ENCODE peak calls at places on chromosomes 2 and 18, in six cellular contexts. Y is adrenal gland, P is Peyer's patch, U is IMR-90, F is heart left ventricle, G is K562. K is an unnamed sample. For H3K36me3, the result is how much of the 10 kb centered on the place peaks cover.

GRCh38 chr2:156005999-156006712 is 326.4 kb downstream of the NR4A2 start:
- DNase-seq in Y (no peak), P (no peak), U (no peak), F (no peak), G (no peak), K (no peak)

GRCh38 chr18:62937065-62937464 is 221.7 kb downstream of the PHLPP1 start:
- DNase-seq in Y (no peak), P (no peak), U (peak), F (no peak), G (no peak), K (no peak)

GRCh38 chr2:237352279-237352845 is 61.6 kb downstream of the COL6A3 start:
- DNase-seq in Y (no peak), P (no peak), U (no peak), F (no peak), G (no peak), K (no peak)

GRCh38 chr2:170525566-170525900 is 189.6 kb upstream of the SP5 start:
- DNase-seq in Y (peak), P (no peak), U (peak), F (peak), G (no peak), K (peak)

GRCh38 chr18:463442-464310 is 36.8 kb downstream of the COLEC12 start:
- DNase-seq in Y (peak), P (no peak), U (peak), F (peak), G (no peak), K (no peak)

GRCh38 chr2:237299897-237300296 is 114.1 kb downstream of the COL6A3 start:
- DNase-seq in Y (no peak), P (no peak), U (peak), F (no peak), G (no peak), K (no peak)

GRCh38 chr18:58754544-58755068 is 83.3 kb downstream of the MALT1 start:
- DNase-seq in Y (no peak), P (peak), U (no peak), F (peak), G (no peak), K (no peak)

GRCh38 chr2:37837576-37838335 is 87.3 kb upstream of the RMDN2 start:
- DNase-seq in Y (no peak), P (no peak), U (peak), F (peak), G (no peak), K (no peak)

GRCh38 chr18:49431563-49431962 is 28.9 kb downstream of the DYM start:
- DNase-seq in Y (no peak), P (no peak), U (peak), F (no peak), G (no peak), K (no peak)

GRCh38 chr2:206799083-206799482 is 33.7 kb downstream of the FASTKD2 start:
- DNase-seq in Y (no peak), P (no peak), U (peak), F (no peak), G (no peak), K (no peak)

GRCh38 chr2:30148850-30149249 is 2.0 kb downstream of the YPEL5 start:
- DNase-seq in Y (no peak), P (no peak), U (no peak), F (no peak), G (no peak), K (no peak)

GRCh38 chr2:46164581-46165301 is 132.5 kb upstream of the EPAS1 start:
- DNase-seq in Y (peak), P (no peak), U (peak), F (peak), G (no peak), K (peak)

GRCh38 chr18:57768557-57769326 is 34.4 kb downstream of the ATP8B1 start:
- DNase-seq in Y (no peak), P (no peak), U (peak), F (no peak), G (no peak), K (no peak)

GRCh38 chr2:156057647-156058046 is 274.9 kb downstream of the NR4A2 start:
- DNase-seq in Y (no peak), P (no peak), U (no peak), F (no peak), G (no peak), K (no peak)

GRCh38 chr2:241739651-241740050 is 5.2 kb downstream of the D2HGDH start:
- DNase-seq in Y (no peak), P (no peak), U (peak), F (no peak), G (no peak), K (no peak)

GRCh38 chr2:6824962-6825361 is 40.7 kb downstream of the CMPK2 start:
- DNase-seq in Y (no peak), P (no peak), U (peak), F (no peak), G (no peak), K (no peak)

GRCh38 chr2:41194235-41194634 is 742.3 kb upstream of the SLC8A1 start:
- DNase-seq in Y (peak), P (no peak), U (peak), F (peak), G (no peak), K (no peak)

GRCh38 chr2:33521791-33522281 is 45.4 kb downstream of the RASGRP3 start:
- DNase-seq in Y (peak), P (no peak), U (no peak), F (peak), G (no peak), K (no peak)

GRCh38 chr2:181466661-181467576 is 9.7 kb downstream of the ITGA4 start:
- DNase-seq in Y (peak), P (peak), U (peak), F (peak), G (peak), K (peak)

GRCh38 chr18:57922885-57923284 is 119.8 kb upstream of the ATP8B1 start:
- DNase-seq in Y (no peak), P (no peak), U (no peak), F (no peak), G (no peak), K (no peak)

GRCh38 chr18:79574938-79575525 is 104.6 kb upstream of the CTDP1 start:
- DNase-seq in Y (no peak), P (peak), U (no peak), F (peak), G (no peak), K (peak)

GRCh38 chr2:168700615-168701245 is 101.7 kb upstream of the NOSTRIN start:
- DNase-seq in Y (no peak), P (peak), U (peak), F (no peak), G (no peak), K (no peak)

GRCh38 chr2:26847663-26848335 is at the start of gene DPYSL5:
- DNase-seq in Y (no peak), P (no peak), U (no peak), F (no peak), G (peak), K (no peak)

GRCh38 chr2:235414422-235414821 is 79.4 kb upstream of the AGAP1 start:
- DNase-seq in Y (peak), P (no peak), U (no peak), F (peak), G (no peak), K (no peak)

GRCh38 chr2:128377071-128377910 is 58.6 kb upstream of the HS6ST1 start:
- DNase-seq in Y (peak), P (no peak), U (no peak), F (no peak), G (no peak), K (no peak)
- H3K27ac ChIP-seq in Y (no peak), P (no peak), U (no peak), F (no peak), G (no peak), K (no peak)

GRCh38 chr2:43944915-43945314 is 50.9 kb downstream of the LRPPRC start:
- DNase-seq in Y (no peak), P (no peak), U (no peak), F (no peak), G (no peak), K (no peak)
- H3K36me3 ChIP-seq in Y (under half), P (under half), U (under half), F (under half), G (half or more), K (under half)

GRCh38 chr2:25405871-25406270 is 64.1 kb upstream of the DNMT3A start:
- DNase-seq in Y (no peak), P (no peak), U (no peak), F (no peak), G (no peak), K (no peak)

GRCh38 chr2:25401307-25402021 is 59.7 kb upstream of the DNMT3A start:
- DNase-seq in Y (no peak), P (no peak), U (no peak), F (no peak), G (no peak), K (no peak)

GRCh38 chr2:25400576-25401241 is 59.0 kb upstream of the DNMT3A start:
- DNase-seq in Y (no peak), P (no peak), U (peak), F (no peak), G (no peak), K (no peak)

GRCh38 chr2:25398534-25398933 is 56.8 kb upstream of the DNMT3A start:
- DNase-seq in Y (no peak), P (no peak), U (no peak), F (no peak), G (no peak), K (no peak)

DNA sequence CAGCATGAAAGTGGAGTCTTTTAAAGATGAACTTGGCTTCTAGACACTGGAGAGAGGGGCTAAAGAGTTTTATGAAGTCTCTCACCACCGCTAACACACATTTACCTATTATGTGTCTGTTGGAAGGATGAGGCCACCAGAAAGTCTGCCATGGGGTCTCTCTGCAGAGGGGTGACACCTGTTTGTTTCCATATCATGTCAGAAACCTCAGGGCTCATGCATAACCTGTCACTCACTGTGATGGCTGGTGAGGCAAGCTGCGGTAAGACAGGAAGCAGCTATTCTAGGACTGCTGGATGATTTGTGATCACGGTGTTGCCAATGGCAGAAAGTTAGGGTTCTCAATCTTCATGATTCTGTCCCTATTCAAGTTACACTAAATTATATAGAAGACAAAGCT is 60.8 kb upstream of the DNMT3A start:
- DNase-seq in Y (no peak), P (no peak), U (no peak), F (no peak), G (no peak), K (no peak)
- TF ChIP-seq POLR2A in Y (no peak), P (no peak), U (no peak), F (no peak), G (no peak), K (no peak)

GRCh38 chr2:118632921-118633320 is 214.5 kb downstream of the EN1 start:
- DNase-seq in Y (no peak), P (no peak), U (no peak), F (no peak), G (peak), K (no peak)
- H3K27ac ChIP-seq in Y (no peak), P (no peak), U (no peak), F (no peak), G (no peak), K (no peak)

GRCh38 chr2:222635295-222635694 is 20.6 kb downstream of the FARSB start:
- DNase-seq in Y (no peak), P (no peak), U (no peak), F (no peak), G (no peak), K (no peak)

GRCh38 chr2:222641336-222641735 is 14.6 kb downstream of the FARSB start:
- DNase-seq in Y (no peak), P (no peak), U (peak), F (no peak), G (no peak), K (no peak)

GRCh38 chr2:222637072-222637471 is 18.8 kb downstream of the FARSB start:
- DNase-seq in Y (no peak), P (peak), U (no peak), F (no peak), G (no peak), K (no peak)
- H3K36me3 ChIP-seq in Y (half or more), P (under half), U (under half), F (under half), G (half or more), K (under half)

DNA sequence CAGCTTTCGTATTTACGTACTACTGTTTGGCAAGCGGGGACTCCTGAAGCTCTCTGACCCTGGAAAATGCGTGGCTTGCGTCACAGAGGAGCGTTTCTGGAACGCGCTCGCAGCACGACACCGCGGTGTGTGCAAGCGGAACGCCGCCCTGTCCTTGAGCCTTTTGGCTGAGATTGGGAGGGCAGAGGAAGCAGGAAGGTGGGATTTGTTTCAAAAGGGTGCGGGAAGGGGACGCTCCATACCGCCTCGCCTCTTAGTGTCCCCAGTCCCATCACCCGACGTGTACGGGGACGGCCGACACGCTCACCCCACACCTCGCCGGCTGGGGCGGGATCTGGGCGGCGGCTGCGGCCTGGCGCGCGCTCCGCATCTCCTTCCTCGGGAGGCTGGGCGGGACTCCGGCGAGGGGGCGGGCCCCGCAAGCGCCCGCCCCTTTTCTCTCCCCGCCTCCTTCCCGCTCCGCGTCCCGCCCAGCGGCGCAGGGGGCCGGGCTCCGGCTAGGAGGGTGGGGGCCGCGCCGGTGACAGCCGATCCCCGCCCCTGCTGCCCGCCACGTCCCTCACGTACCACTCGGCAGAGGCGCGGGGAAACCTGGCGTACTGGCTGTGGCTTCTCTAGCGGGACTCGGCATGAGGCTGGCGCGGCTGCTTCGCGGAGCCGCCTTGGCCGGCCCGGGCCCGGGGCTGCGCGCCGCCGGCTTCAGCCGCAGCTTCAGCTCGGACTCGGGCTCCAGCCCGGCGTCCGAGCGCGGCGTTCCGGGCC is at the start of gene PDK1:
- DNase-seq in Y (peak), P (peak), U (peak), F (peak), G (peak), K (peak)
- TF ChIP-seq POLR2A in Y (peak), P (peak), U (peak), F (no peak), G (peak), K (peak)

DNA sequence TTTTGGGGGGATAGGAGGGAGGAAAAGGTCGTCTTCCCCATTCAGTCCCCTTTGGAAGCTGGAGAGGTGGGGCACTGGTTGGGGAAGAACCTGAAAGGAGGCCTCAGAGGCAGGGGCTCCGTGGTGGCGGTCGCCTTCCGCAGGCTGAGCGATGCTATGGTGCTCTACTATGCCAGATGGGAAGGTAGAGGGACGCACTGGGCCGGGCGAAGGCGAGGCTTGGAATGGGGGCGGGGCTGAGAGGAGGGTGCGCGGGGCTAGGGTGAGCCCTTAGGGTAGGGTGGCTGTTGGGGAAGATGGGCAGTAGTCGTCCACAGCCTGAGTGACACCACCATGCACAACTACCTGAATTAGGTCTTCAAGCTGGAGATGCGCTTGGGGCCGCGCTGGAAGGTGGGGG is 11.1 kb downstream of the ZAP70 start:
- DNase-seq in Y (no peak), P (peak), U (no peak), F (no peak), G (no peak), K (no peak)
- H3K27ac ChIP-seq in Y (no peak), P (no peak), U (no peak), F (no peak), G (no peak), K (no peak)

K was measured in ovary.